ENCODE peak calls at places on chromosome 18, in nine cellular contexts. Q, A, V, S, H, G, F, Y and W are unnamed samples.

GRCh38 chr18:52569492-52569891 is 229.5 kb downstream of the DCC start:
- DNase-seq in Q (no peak), A (no peak), V (no peak), S (no peak), H (no peak), G (no peak), F (no peak), Y (no peak), W (no peak)

GRCh38 chr18:10558243-10558966 is 32.6 kb downstream of the NAPG start:
- DNase-seq in Q (no peak), A (no peak), V (no peak), S (no peak), H (no peak), G (peak; percentile 29), F (no peak), Y (no peak), W (no peak)

GRCh38 chr18:48994044-48994651 is 43.4 kb upstream of the SMAD7 start:
- DNase-seq in Q (no peak), A (no peak), V (no peak), S (no peak), H (no peak), G (no peak), F (no peak), Y (peak; percentile 88), W (no peak)

GRCh38 chr18:36889742-36890141 is 60.8 kb downstream of the KIAA1328 start:
- DNase-seq in Q (no peak), A (no peak), V (no peak), S (no peak), H (no peak), G (no peak), F (no peak), Y (no peak), W (no peak)

GRCh38 chr18:23226386-23226785 is 91.1 kb downstream of the CABLES1 start:
- DNase-seq in Q (no peak), A (no peak), V (no peak), S (no peak), H (no peak), G (no peak), F (no peak), Y (no peak), W (no peak)

GRCh38 chr18:13051159-13051558 is 60.0 kb downstream of the CEP192 start:
- DNase-seq in Q (no peak), A (no peak), V (no peak), S (no peak), H (no peak), G (no peak), F (no peak), Y (no peak), W (no peak)

GRCh38 chr18:63320690-63321265 is 1.2 kb upstream of the BCL2 start:
- DNase-seq in Q (peak; percentile 53), A (no peak), V (no peak), S (no peak), H (peak; percentile 14), G (peak; percentile 21), F (peak; percentile 17), Y (no peak), W (no peak)

GRCh38 chr18:48163184-48164095 is 233.0 kb upstream of the SMAD2 start:
- DNase-seq in Q (no peak), A (no peak), V (no peak), S (no peak), H (no peak), G (no peak), F (no peak), Y (no peak), W (no peak)

GRCh38 chr18:32956591-32957310 is 183.9 kb upstream of the KLHL14 start:
- DNase-seq in Q (no peak), A (no peak), V (no peak), S (no peak), H (no peak), G (peak; percentile 43), F (no peak), Y (no peak), W (peak; percentile 55)

GRCh38 chr18:47709556-47709955 is 220.9 kb downstream of the SMAD2 start:
- DNase-seq in Q (no peak), A (no peak), V (no peak), S (no peak), H (no peak), G (no peak), F (no peak), Y (no peak), W (no peak)

GRCh38 chr18:3449702-3450357 is at the start of gene TGIF1:
- DNase-seq in Q (no peak), A (no peak), V (peak; percentile 47), S (peak; percentile 10), H (peak; percentile 27), G (peak; percentile 91), F (peak; percentile 45), Y (peak; percentile 66), W (peak; percentile 37)